ENCODE peak calls at places on chromosomes 6 and 20, in five cellular contexts. K, X, Z, T and F are unnamed samples.

GRCh38 chr6:113843500-113844068 is 13.6 kb upstream of the MARCKS start:
- DNase-seq in Z (no peak), X (no peak), T (no peak), K (no peak), F (no peak)

GRCh38 chr20:46811328-46812084 is 83.1 kb upstream of the EYA2 start:
- DNase-seq in Z (no peak), X (no peak), K (no peak), T (no peak), F (no peak)

GRCh38 chr20:11847827-11848226 is 69.9 kb upstream of the BTBD3 start:
- DNase-seq in K (no peak), X (no peak), T (no peak), Z (no peak), F (no peak)

GRCh38 chr6:143695106-143696059 is 17.6 kb downstream of the PHACTR2 start:
- DNase-seq in T (no peak), X (no peak), Z (no peak), K (no peak), F (no peak)

GRCh38 chr20:1324598-1325172 is 4.3 kb downstream of the SDCBP2 start:
- DNase-seq in T (no peak), Z (no peak), X (no peak), K (no peak), F (no peak)

GRCh38 chr6:22281691-22282090 is 15.1 kb downstream of the PRL start:
- DNase-seq in X (no peak), T (no peak), K (no peak), Z (no peak), F (no peak)

GRCh38 chr20:22581437-22582385 is 2.7 kb downstream of the FOXA2 start:
- DNase-seq in K (no peak), T (no peak), Z (no peak), X (no peak), F (no peak)

GRCh38 chr6:38163186-38164130 is 343.9 kb downstream of the ZFAND3 start:
- DNase-seq in Z (no peak), T (no peak), K (no peak), X (no peak), F (no peak)

GRCh38 chr6:61168878-61169277 is 1117.1 kb downstream of the KHDRBS2 start:
- DNase-seq in X (no peak), K (no peak), T (no peak), Z (no peak), F (no peak)

GRCh38 chr20:2101057-2101934 is at the start of gene STK35:
- DNase-seq in Z (peak), T (no peak), X (no peak), K (no peak), F (peak)

GRCh38 chr6:41639556-41640371 is 1.5 kb downstream of the MDFI start:
- DNase-seq in X (no peak), K (no peak), Z (no peak), T (no peak), F (no peak)

GRCh38 chr6:26195376-26195923 is 108.2 kb downstream of the HFE start:
- DNase-seq in T (peak), Z (peak), X (peak), K (no peak), F (no peak)

GRCh38 chr6:134373282-134373922 is 55.5 kb upstream of the SGK1 start:
- DNase-seq in T (no peak), X (no peak), Z (peak), K (no peak), F (peak)

GRCh38 chr6:162118706-162119105 is 608.9 kb downstream of the PRKN start:
- DNase-seq in K (no peak), Z (no peak), T (no peak), X (no peak), F (no peak)

GRCh38 chr20:14721926-14722325 is 384.5 kb upstream of the FLRT3 start:
- DNase-seq in K (no peak), T (no peak), Z (no peak), X (no peak), F (no peak)

GRCh38 chr20:9319687-9320384 is 194.6 kb upstream of the LAMP5 start:
- DNase-seq in X (no peak), K (no peak), T (no peak), Z (no peak), F (no peak)

GRCh38 chr20:14761903-14762302 is 424.5 kb upstream of the FLRT3 start:
- DNase-seq in Z (no peak), T (no peak), K (no peak), X (no peak), F (no peak)

GRCh38 chr6:273441-274111 is 18.7 kb upstream of the DUSP22 start:
- DNase-seq in X (no peak), T (no peak), K (no peak), Z (no peak), F (no peak)

GRCh38 chr6:53929340-53930120 is 134.7 kb downstream of the LRRC1 start:
- DNase-seq in K (no peak), X (no peak), T (no peak), Z (no peak), F (no peak)

GRCh38 chr6:55886185-55886836 is 10.9 kb upstream of the BMP5 start:
- DNase-seq in X (no peak), K (no peak), Z (no peak), T (peak), F (no peak)

GRCh38 chr6:158775832-158776231 is 43.3 kb downstream of the EZR start:
- DNase-seq in X (no peak), T (no peak), K (no peak), Z (no peak), F (no peak)

GRCh38 chr6:155883741-155884140 is 428.1 kb upstream of the NOX3 start:
- DNase-seq in K (no peak), X (no peak), T (no peak), Z (no peak), F (no peak)

GRCh38 chr6:114087496-114087895 is 116.5 kb upstream of the HDAC2 start:
- DNase-seq in Z (no peak), T (no peak), K (no peak), X (no peak), F (no peak)

GRCh38 chr20:24297928-24298327 is 171.5 kb upstream of the SYNDIG1 start:
- DNase-seq in Z (no peak), T (no peak), X (no peak), K (no peak), F (no peak)

GRCh38 chr20:6566821-6567220 is 200.7 kb upstream of the BMP2 start:
- DNase-seq in X (no peak), Z (no peak), K (no peak), T (no peak), F (no peak)

GRCh38 chr20:17491488-17491887 is 39.7 kb downstream of the BFSP1 start:
- DNase-seq in K (no peak), X (no peak), Z (no peak), T (no peak), F (no peak)

GRCh38 chr6:33781105-33781975 is 7.6 kb downstream of the LEMD2 start:
- DNase-seq in Z (no peak), X (no peak), K (peak), T (no peak), F (no peak)

GRCh38 chr6:73134588-73134987 is 90.7 kb downstream of the KHDC1L start:
- DNase-seq in T (peak), K (peak), Z (no peak), X (peak), F (no peak)

GRCh38 chr20:41048475-41049242 is 20.0 kb downstream of the TOP1 start:
- DNase-seq in X (no peak), T (no peak), Z (no peak), K (no peak), F (no peak)

GRCh38 chr6:117548797-117549301 is 53.5 kb downstream of the GOPC start:
- DNase-seq in K (no peak), T (peak), X (no peak), Z (no peak), F (no peak)
- TF ChIP-seq TAF1 in K (no peak), T (no peak), X (no peak), Z (no peak), F (no peak)

GRCh38 chr6:152472325-152472724 is 164.8 kb downstream of the SYNE1 start:
- DNase-seq in T (no peak), X (no peak), Z (no peak), K (no peak), F (no peak)
- TF ChIP-seq POLR2AphosphoS5 in T (no peak), X (no peak), Z (no peak), K (no peak), F (no peak)

DNA sequence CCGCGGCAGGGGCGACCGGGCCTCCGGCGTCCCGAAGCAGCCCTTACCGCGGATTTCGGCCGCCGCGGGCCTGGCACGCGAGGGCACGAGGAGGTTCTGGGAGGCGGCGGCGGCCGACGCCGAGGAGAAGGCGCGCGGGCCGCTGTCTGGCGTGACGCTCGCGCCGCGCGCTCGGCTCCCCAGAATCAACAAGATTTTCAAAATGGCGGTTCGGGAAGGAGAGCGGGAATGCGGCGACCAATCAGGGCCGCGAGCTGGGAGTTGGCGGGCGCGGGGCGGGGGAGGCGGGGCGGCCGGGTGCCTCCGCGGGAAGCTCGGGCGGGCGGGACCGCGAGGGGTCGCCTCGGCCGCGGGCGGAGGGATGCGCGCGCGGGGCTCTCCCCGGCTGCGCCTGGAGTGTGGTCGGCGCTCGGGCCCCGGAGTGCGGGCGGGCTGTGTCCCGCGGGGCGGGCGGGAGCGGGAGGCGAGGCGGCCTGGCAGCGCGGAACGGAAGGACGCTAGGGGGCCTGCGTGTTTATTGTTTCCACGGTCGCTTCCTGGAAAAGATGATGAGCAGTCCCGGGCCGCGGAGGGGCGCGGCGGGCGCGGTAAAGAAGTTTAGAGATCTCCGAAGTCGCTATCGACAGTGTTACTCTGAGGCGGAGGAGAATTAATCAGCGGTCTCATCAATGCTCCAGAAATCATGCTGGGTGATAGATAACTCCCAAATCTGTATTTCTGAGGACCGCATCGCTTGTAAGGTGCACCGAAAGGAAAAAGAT is at the start of gene DEK:
- DNase-seq in X (peak), K (no peak), T (peak), Z (no peak), F (peak)
- TF ChIP-seq POLR2A in X (peak), K (peak), T (peak), Z (peak), F (peak)

GRCh38 chr6:154292855-154293519 is 63.6 kb downstream of the IPCEF1 start:
- DNase-seq in K (no peak), Z (no peak), X (no peak), T (no peak), F (no peak)
- TF ChIP-seq TAF1 in K (no peak), Z (no peak), X (no peak), T (no peak), F (no peak)

DNA sequence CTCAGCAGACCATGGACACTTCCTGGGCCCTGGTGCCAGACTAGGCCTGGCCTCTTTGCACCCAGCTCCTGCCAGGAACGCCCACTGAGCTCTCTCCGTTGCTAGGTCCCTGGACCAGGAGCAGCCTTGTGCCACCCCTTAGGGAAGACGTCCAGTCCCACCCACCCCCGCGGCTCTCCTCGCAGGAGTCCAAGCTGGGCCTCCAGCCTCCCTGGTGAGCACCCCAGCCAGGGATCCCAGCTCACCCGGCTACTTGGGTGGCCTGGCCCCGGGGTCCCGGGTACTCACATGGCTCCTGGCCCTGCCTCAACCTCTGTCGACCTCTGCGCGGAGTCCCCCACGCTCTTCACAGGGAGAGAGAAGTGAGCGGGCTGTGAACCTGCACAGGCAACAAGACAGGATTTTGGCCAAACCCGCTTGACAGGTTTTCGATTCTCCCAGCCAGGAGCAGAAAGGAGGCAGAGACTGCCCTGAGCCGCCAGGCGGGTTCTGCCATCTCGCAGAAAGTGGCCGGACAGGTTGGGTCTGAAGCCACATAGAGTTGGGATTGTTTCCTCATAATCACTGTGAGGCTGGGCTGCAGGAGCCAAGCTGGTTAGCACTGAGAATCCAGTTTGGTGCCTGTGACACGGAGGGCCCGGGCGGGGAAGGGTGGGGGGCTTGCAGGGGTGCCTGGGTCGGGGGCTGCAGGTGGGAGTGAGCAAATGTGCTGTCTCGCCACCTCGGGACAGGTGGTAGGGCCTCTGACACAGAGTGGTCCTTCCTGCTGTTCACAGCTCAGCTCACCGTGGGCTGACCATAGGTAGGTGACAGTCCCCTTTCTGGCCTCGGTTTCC is at the start of gene RBBP8NL:
- DNase-seq in X (no peak), K (no peak), Z (no peak), T (no peak), F (no peak)
- TF ChIP-seq POLR2AphosphoS5 in X (no peak), K (no peak), Z (no peak), T (no peak), F (no peak)

GRCh38 chr6:4134841-4135664 is at the start of gene ECI2:
- DNase-seq in T (peak), K (peak), X (peak), Z (no peak), F (peak)
- TF ChIP-seq POLR2A in T (peak), K (peak), X (peak), Z (peak), F (no peak)

GRCh38 chr20:57805784-57806183 is 96.0 kb upstream of the PMEPA1 start:
- DNase-seq in K (no peak), X (no peak), T (no peak), Z (no peak), F (no peak)
- TF ChIP-seq TAF1 in K (no peak), X (no peak), T (no peak), Z (no peak), F (no peak)